ENCODE peak calls at places on chromosomes 12 and 14, in ten cellular contexts. Z, O, H, G, A, N, B, Y, U and L are unnamed samples.

GRCh38 chr12:129310346-129310745 is 457.1 kb downstream of the GLT1D1 start:
- DNase-seq in Z (no peak), O (no peak), H (no peak), G (no peak), A (no peak), N (no peak), B (no peak), Y (no peak), U (no peak), L (no peak)

GRCh38 chr12:121061831-121062230 is 22.8 kb upstream of the OASL start:
- DNase-seq in Z (no peak), O (no peak), H (no peak), G (no peak), A (no peak), N (no peak), B (peak), Y (no peak), U (no peak), L (no peak)

GRCh38 chr14:37819155-37820015 is 224.0 kb downstream of the TTC6 start:
- DNase-seq in Z (no peak), O (no peak), H (no peak), G (no peak), A (no peak), N (no peak), B (peak), Y (no peak), U (no peak), L (no peak)

GRCh38 chr12:72295744-72296143 is 23.6 kb downstream of the TRHDE start:
- DNase-seq in Z (no peak), O (no peak), H (no peak), G (no peak), A (no peak), N (no peak), B (no peak), Y (no peak), U (no peak), L (no peak)

GRCh38 chr12:7060353-7060954 is at the start of gene C1S:
- DNase-seq in Z (peak), O (no peak), H (no peak), G (no peak), A (peak), N (peak), B (peak), Y (no peak), U (no peak), L (peak)

GRCh38 chr14:32077081-32078029 is at the start of gene ARHGAP5:
- DNase-seq in Z (no peak), O (peak), H (peak), G (peak), A (no peak), N (no peak), B (no peak), Y (no peak), U (peak), L (no peak)

GRCh38 chr12:25438638-25439037 is 114.4 kb downstream of the LMNTD1 start:
- DNase-seq in Z (no peak), O (no peak), H (no peak), G (no peak), A (no peak), N (no peak), B (no peak), Y (no peak), U (no peak), L (no peak)

GRCh38 chr14:68442828-68443460 is 349.9 kb downstream of the ZFP36L1 start:
- DNase-seq in Z (no peak), O (no peak), H (no peak), G (no peak), A (no peak), N (no peak), B (no peak), Y (no peak), U (no peak), L (no peak)

GRCh38 chr12:108323581-108323980 is 15.5 kb downstream of the CMKLR1 start:
- DNase-seq in Z (no peak), O (no peak), H (no peak), G (no peak), A (no peak), N (no peak), B (no peak), Y (no peak), U (no peak), L (no peak)

GRCh38 chr14:53295985-53296582 is 143.0 kb upstream of the DDHD1 start:
- DNase-seq in Z (no peak), O (peak), H (no peak), G (no peak), A (no peak), N (no peak), B (peak), Y (no peak), U (no peak), L (no peak)

GRCh38 chr14:101233016-101233355 is 328.3 kb upstream of the DIO3 start:
- DNase-seq in Z (peak), O (no peak), H (no peak), G (peak), A (no peak), N (no peak), B (no peak), Y (no peak), U (no peak), L (no peak)

GRCh38 chr14:72516936-72517408 is 376.9 kb downstream of the DPF3 start:
- DNase-seq in Z (peak), O (peak), H (peak), G (peak), A (no peak), N (peak), B (peak), Y (peak), U (peak), L (peak)

GRCh38 chr12:78290606-78291345 is 460.1 kb downstream of the NAV3 start:
- DNase-seq in Z (peak), O (no peak), H (no peak), G (no peak), A (no peak), N (no peak), B (no peak), Y (no peak), U (no peak), L (no peak)

GRCh38 chr12:62270384-62270783 is 10.2 kb downstream of the USP15 start:
- DNase-seq in Z (no peak), O (no peak), H (no peak), G (no peak), A (no peak), N (no peak), B (no peak), Y (no peak), U (no peak), L (no peak)